ENCODE peak calls at places on chromosomes 1 and 21, in eight cellular contexts. One of them, this sample, is unnamed.

GRCh38 chr21:32733356-32733755 is 5.5 kb upstream of the SYNJ1 start:
- DNase-seq in foreskin fibroblast: no peak
- DNase-seq in EH: no peak
- DNase-seq in NCI-H146: no peak
- DNase-seq in AG10803: no peak
- DNase-seq in NAMALWA: no peak
- DNase-seq in effector memory CD8-positive, alpha-beta T cell: no peak
- DNase-seq in NCI-H774: no peak
- DNase-seq in this sample: no peak

GRCh38 chr1:75707191-75707590 is 17.3 kb upstream of the ACADM start:
- DNase-seq in EH: no peak
- DNase-seq in NAMALWA: no peak
- DNase-seq in foreskin fibroblast: no peak
- DNase-seq in NCI-H146: no peak
- DNase-seq in effector memory CD8-positive, alpha-beta T cell: no peak
- DNase-seq in NCI-H774: no peak
- DNase-seq in AG10803: no peak
- DNase-seq in this sample: no peak

GRCh38 chr1:10688409-10688786 is 108.0 kb downstream of the CASZ1 start:
- DNase-seq in NAMALWA: no peak
- DNase-seq in NCI-H774: no peak
- DNase-seq in AG10803: no peak
- DNase-seq in effector memory CD8-positive, alpha-beta T cell: no peak
- DNase-seq in foreskin fibroblast: no peak
- DNase-seq in NCI-H146: no peak
- DNase-seq in EH: no peak
- DNase-seq in this sample: no peak

GRCh38 chr1:54577612-54578011 is 29.6 kb downstream of the ACOT11 start:
- DNase-seq in NAMALWA: no peak
- DNase-seq in AG10803: no peak
- DNase-seq in NCI-H774: peak
- DNase-seq in foreskin fibroblast: peak
- DNase-seq in NCI-H146: no peak
- DNase-seq in effector memory CD8-positive, alpha-beta T cell: no peak
- DNase-seq in EH: peak
- DNase-seq in this sample: no peak

GRCh38 chr1:167059729-167060107 is 30.5 kb downstream of the GPA33 start:
- DNase-seq in NCI-H146: no peak
- DNase-seq in NCI-H774: no peak
- DNase-seq in EH: no peak
- DNase-seq in effector memory CD8-positive, alpha-beta T cell: no peak
- DNase-seq in AG10803: no peak
- DNase-seq in NAMALWA: no peak
- DNase-seq in foreskin fibroblast: no peak
- DNase-seq in this sample: no peak

GRCh38 chr1:103457856-103458255 is 67.6 kb upstream of the RNPC3 start:
- DNase-seq in EH: no peak
- DNase-seq in NCI-H146: no peak
- DNase-seq in NCI-H774: no peak
- DNase-seq in AG10803: no peak
- DNase-seq in effector memory CD8-positive, alpha-beta T cell: no peak
- DNase-seq in foreskin fibroblast: no peak
- DNase-seq in NAMALWA: no peak
- DNase-seq in this sample: no peak

GRCh38 chr1:154714070-154714623 is 106.2 kb upstream of the ADAR start:
- DNase-seq in EH: no peak
- DNase-seq in foreskin fibroblast: no peak
- DNase-seq in AG10803: no peak
- DNase-seq in effector memory CD8-positive, alpha-beta T cell: no peak
- DNase-seq in NAMALWA: peak
- DNase-seq in NCI-H774: no peak
- DNase-seq in NCI-H146: no peak
- DNase-seq in this sample: no peak

GRCh38 chr1:103220503-103221095 is 112.3 kb upstream of the COL11A1 start:
- DNase-seq in AG10803: peak
- DNase-seq in NAMALWA: no peak
- DNase-seq in foreskin fibroblast: no peak
- DNase-seq in effector memory CD8-positive, alpha-beta T cell: no peak
- DNase-seq in EH: peak
- DNase-seq in NCI-H146: no peak
- DNase-seq in NCI-H774: no peak
- DNase-seq in this sample: no peak

GRCh38 chr21:25220169-25220568 is 387.1 kb downstream of the MRPL39 start:
- DNase-seq in foreskin fibroblast: no peak
- DNase-seq in NCI-H774: no peak
- DNase-seq in NCI-H146: no peak
- DNase-seq in EH: no peak
- DNase-seq in effector memory CD8-positive, alpha-beta T cell: no peak
- DNase-seq in NAMALWA: no peak
- DNase-seq in AG10803: no peak
- DNase-seq in this sample: no peak

GRCh38 chr1:202274611-202275010 is 67.1 kb downstream of the UBE2T start:
- DNase-seq in AG10803: no peak
- DNase-seq in foreskin fibroblast: no peak
- DNase-seq in EH: peak
- DNase-seq in NAMALWA: peak
- DNase-seq in NCI-H774: no peak
- DNase-seq in NCI-H146: peak
- DNase-seq in effector memory CD8-positive, alpha-beta T cell: no peak
- DNase-seq in this sample: peak

GRCh38 chr1:156870734-156871133 is 10.1 kb downstream of the NTRK1 start:
- DNase-seq in NCI-H146: no peak
- DNase-seq in effector memory CD8-positive, alpha-beta T cell: no peak
- DNase-seq in NAMALWA: no peak
- DNase-seq in foreskin fibroblast: peak
- DNase-seq in EH: peak
- DNase-seq in AG10803: peak
- DNase-seq in NCI-H774: no peak
- DNase-seq in this sample: no peak

GRCh38 chr1:171963762-171964161 is 122.5 kb downstream of the DNM3 start:
- DNase-seq in AG10803: no peak
- DNase-seq in effector memory CD8-positive, alpha-beta T cell: no peak
- DNase-seq in foreskin fibroblast: no peak
- DNase-seq in NAMALWA: no peak
- DNase-seq in EH: no peak
- DNase-seq in NCI-H774: no peak
- DNase-seq in NCI-H146: no peak
- DNase-seq in this sample: no peak

GRCh38 chr1:202976633-202977032 is 9.6 kb upstream of the CYB5R1 start:
- DNase-seq in NCI-H146: no peak
- DNase-seq in NAMALWA: no peak
- DNase-seq in NCI-H774: no peak
- DNase-seq in foreskin fibroblast: no peak
- DNase-seq in EH: no peak
- DNase-seq in AG10803: no peak
- DNase-seq in effector memory CD8-positive, alpha-beta T cell: no peak
- DNase-seq in this sample: no peak

GRCh38 chr1:24020032-24020431 is 39.9 kb upstream of the SRSF10 start:
- DNase-seq in AG10803: peak
- DNase-seq in effector memory CD8-positive, alpha-beta T cell: no peak
- DNase-seq in NCI-H146: no peak
- DNase-seq in NCI-H774: no peak
- DNase-seq in foreskin fibroblast: no peak
- DNase-seq in NAMALWA: no peak
- DNase-seq in EH: peak
- DNase-seq in this sample: no peak

GRCh38 chr1:41833519-41834000 is 85.2 kb downstream of the HIVEP3 start:
- DNase-seq in NCI-H774: no peak
- DNase-seq in EH: no peak
- DNase-seq in NCI-H146: no peak
- DNase-seq in effector memory CD8-positive, alpha-beta T cell: no peak
- DNase-seq in foreskin fibroblast: no peak
- DNase-seq in AG10803: no peak
- DNase-seq in NAMALWA: no peak
- DNase-seq in this sample: no peak

GRCh38 chr1:180881806-180882509 is 30.7 kb upstream of the KIAA1614 start:
- DNase-seq in foreskin fibroblast: peak
- DNase-seq in NAMALWA: peak
- DNase-seq in EH: peak
- DNase-seq in NCI-H774: no peak
- DNase-seq in AG10803: peak
- DNase-seq in effector memory CD8-positive, alpha-beta T cell: no peak
- DNase-seq in NCI-H146: peak
- DNase-seq in this sample: no peak

GRCh38 chr1:64550505-64550904 is 80.6 kb downstream of the CACHD1 start:
- DNase-seq in EH: no peak
- DNase-seq in NAMALWA: no peak
- DNase-seq in NCI-H774: no peak
- DNase-seq in foreskin fibroblast: no peak
- DNase-seq in AG10803: no peak
- DNase-seq in effector memory CD8-positive, alpha-beta T cell: no peak
- DNase-seq in NCI-H146: no peak
- DNase-seq in this sample: peak

GRCh38 chr1:221868894-221869293 is 127.0 kb upstream of the DUSP10 start:
- DNase-seq in EH: peak
- DNase-seq in foreskin fibroblast: peak
- DNase-seq in effector memory CD8-positive, alpha-beta T cell: no peak
- DNase-seq in NCI-H146: no peak
- DNase-seq in NCI-H774: peak
- DNase-seq in AG10803: peak
- DNase-seq in NAMALWA: no peak
- DNase-seq in this sample: no peak

GRCh38 chr21:33940164-33940563 is 24.6 kb upstream of the ATP5PO start:
- DNase-seq in effector memory CD8-positive, alpha-beta T cell: no peak
- DNase-seq in NCI-H146: no peak
- DNase-seq in EH: peak
- DNase-seq in NCI-H774: no peak
- DNase-seq in AG10803: peak
- DNase-seq in NAMALWA: no peak
- DNase-seq in foreskin fibroblast: peak
- DNase-seq in this sample: no peak

GRCh38 chr1:211324992-211325775 is 1.4 kb upstream of the TRAF5 start:
- DNase-seq in AG10803: no peak
- DNase-seq in EH: no peak
- DNase-seq in NCI-H146: peak
- DNase-seq in NAMALWA: no peak
- DNase-seq in foreskin fibroblast: no peak
- DNase-seq in NCI-H774: no peak
- DNase-seq in effector memory CD8-positive, alpha-beta T cell: no peak
- DNase-seq in this sample: no peak

GRCh38 chr1:20470174-20470573 is 15.8 kb downstream of the CAMK2N1 start:
- DNase-seq in NAMALWA: peak
- DNase-seq in EH: no peak
- DNase-seq in NCI-H146: peak
- DNase-seq in foreskin fibroblast: no peak
- DNase-seq in NCI-H774: peak
- DNase-seq in effector memory CD8-positive, alpha-beta T cell: no peak
- DNase-seq in AG10803: no peak
- DNase-seq in this sample: no peak

This sample was measured in activated T-helper 1 cell treated with anti-CD3 and anti-CD28 coated beads, Interleukin-12 subunit alpha, Interleukin-12 subunit beta, Interleukin-2, Interleukin-4 antibody, amounts not matched to agents 30 ng/mL and 10 ng/mL and 1 ng/mL, durations not matched to agents 14 hours and 24 hours and 36 hours.